ENCODE peak calls at places on chromosome 16, in nine cellular contexts. N, Y, W, P, A, T, Z, H and U are unnamed samples.

GRCh38 chr16:18942069-18942468 is 15.9 kb upstream of the SMG1 start:
- ATAC-seq in Z (no peak), P (no peak), H (no peak), Y (no peak), W (no peak), N (no peak), A (no peak), T (no peak), U (no peak)

GRCh38 chr16:67563708-67564468 is 1.6 kb downstream of the CTCF start:
- ATAC-seq in A (no peak), P (no peak), N (no peak), W (peak; percentile 31), Y (no peak), H (no peak), T (peak; percentile 14), Z (peak; percentile 19), U (peak; percentile 21)

GRCh38 chr16:55475919-55476318 is 3.1 kb upstream of the MMP2 start:
- ATAC-seq in Y (no peak), P (peak; percentile 46), A (no peak), Z (peak; percentile 32), N (no peak), T (no peak), H (no peak), W (no peak), U (no peak)

GRCh38 chr16:48180868-48181480 is 25.2 kb upstream of the ABCC12 start:
- ATAC-seq in H (no peak), A (no peak), W (no peak), Z (no peak), T (no peak), P (no peak), Y (no peak), N (no peak), U (no peak)

GRCh38 chr16:79618712-79619050 is 18.1 kb upstream of the MAF start:
- ATAC-seq in Y (no peak), W (no peak), N (no peak), Z (no peak), H (no peak), A (no peak), T (no peak), P (no peak), U (no peak)

GRCh38 chr16:3859875-3860274 is 20.6 kb downstream of the CREBBP start:
- ATAC-seq in N (no peak), A (no peak), Y (no peak), Z (no peak), W (no peak), H (no peak), T (no peak), P (no peak), U (no peak)

GRCh38 chr16:71590584-71590983 is 13.7 kb upstream of the TAT start:
- ATAC-seq in H (no peak), Z (no peak), W (no peak), T (no peak), N (no peak), P (no peak), A (no peak), Y (no peak), U (no peak)

GRCh38 chr16:50603206-50604064 is 55.2 kb downstream of the NKD1 start:
- ATAC-seq in N (no peak), H (no peak), P (peak; percentile 72), Y (no peak), T (no peak), Z (peak; percentile 79), A (no peak), W (peak; percentile 37), U (peak; percentile 91)

GRCh38 chr16:83037884-83038283 is 411.1 kb downstream of the CDH13 start:
- ATAC-seq in H (no peak), P (no peak), Z (no peak), T (no peak), Y (no peak), N (no peak), W (no peak), A (no peak), U (no peak)

GRCh38 chr16:75614247-75614897 is 8.7 kb downstream of the ADAT1 start:
- ATAC-seq in A (no peak), H (no peak), P (no peak), Y (no peak), Z (no peak), N (no peak), W (no peak), T (no peak), U (no peak)

GRCh38 chr16:78249056-78249455 is 149.6 kb downstream of the WWOX start:
- ATAC-seq in N (peak; percentile 70), Y (no peak), A (no peak), H (no peak), W (no peak), Z (peak; percentile 76), P (peak; percentile 48), T (peak; percentile 90), U (no peak)

GRCh38 chr16:55376045-55376444 is 52.0 kb downstream of the IRX6 start:
- ATAC-seq in Z (no peak), H (no peak), Y (no peak), N (no peak), P (no peak), A (no peak), T (no peak), W (no peak), U (no peak)

GRCh38 chr16:85173077-85173980 is 61.1 kb upstream of the CIBAR2 start:
- ATAC-seq in W (peak; percentile 69), A (no peak), P (no peak), N (no peak), Z (no peak), H (no peak), T (no peak), Y (no peak), U (no peak)

GRCh38 chr16:70789231-70789926 is 11.6 kb downstream of the VAC14 start:
- ATAC-seq in Y (no peak), H (no peak), A (no peak), N (no peak), P (peak; percentile 43), W (no peak), T (peak; percentile 36), Z (peak; percentile 60), U (peak; percentile 49)

GRCh38 chr16:74449470-74449869 is 28.2 kb upstream of the CLEC18B start:
- ATAC-seq in Z (no peak), H (no peak), W (peak; percentile 29), P (peak; percentile 43), Y (no peak), A (no peak), T (peak; percentile 10), N (no peak), U (peak; percentile 40)

GRCh38 chr16:81928975-81929374 is 82.3 kb downstream of the SDR42E1 start:
- ATAC-seq in W (no peak), P (no peak), N (no peak), T (no peak), Y (no peak), Z (no peak), H (no peak), A (no peak), U (no peak)

GRCh38 chr16:23072769-23073549 is 76.3 kb downstream of the USP31 start:
- ATAC-seq in P (no peak), Z (no peak), T (no peak), H (no peak), W (no peak), N (no peak), A (no peak), Y (no peak), U (no peak)

GRCh38 chr16:88430185-88430523 is 22.9 kb upstream of the ZFPM1 start:
- ATAC-seq in W (no peak), P (no peak), H (peak; percentile 46), Y (peak; percentile 15), Z (no peak), A (peak; percentile 10), T (peak; percentile 11), N (no peak), U (no peak)

GRCh38 chr16:88681084-88681680 is 5.1 kb downstream of the SNAI3 start:
- ATAC-seq in Y (peak; percentile 24), N (no peak), W (no peak), Z (no peak), T (peak; percentile 52), A (no peak), P (no peak), H (peak; percentile 12), U (no peak)

GRCh38 chr16:5738586-5738985 is 641.0 kb upstream of the EEF2KMT start:
- ATAC-seq in Y (no peak), H (no peak), W (no peak), A (no peak), N (no peak), Z (no peak), P (no peak), T (no peak), U (no peak)

GRCh38 chr16:86044881-86045600 is 146.1 kb downstream of the IRF8 start:
- ATAC-seq in T (peak; percentile 29), Z (no peak), W (no peak), H (peak; percentile 40), Y (peak; percentile 43), A (no peak), N (no peak), P (no peak), U (no peak)

GRCh38 chr16:424033-424622 is 1.3 kb upstream of the RAB11FIP3 start:
- ATAC-seq in A (no peak), N (peak; percentile 56), Z (peak; percentile 83), Y (no peak), W (peak; percentile 91), P (peak; percentile 80), H (no peak), T (peak; percentile 10), U (peak; percentile 88)

GRCh38 chr16:85961988-85962915 is 63.3 kb downstream of the IRF8 start:
- ATAC-seq in Z (no peak), A (no peak), T (no peak), Y (no peak), H (no peak), P (no peak), N (no peak), W (no peak), U (no peak)

GRCh38 chr16:4103741-4104140 is 12.5 kb downstream of the ADCY9 start:
- ATAC-seq in P (no peak), W (no peak), H (no peak), N (no peak), T (no peak), A (no peak), Y (no peak), Z (no peak), U (no peak)